ENCODE peak calls at places on chromosomes 1 and 21, in six cellular contexts. I, T, H, K, D and S are unnamed samples. For H3K9me3, the result is how much of the 10 kb centered on the place peaks cover.

GRCh38 chr1:113031060-113031933 is 41.7 kb upstream of the LRIG2 start:
- DNase-seq in I (no peak), T (no peak), D (no peak), K (no peak), H (no peak), S (no peak)

GRCh38 chr1:85224734-85225623 is 24.2 kb upstream of the SYDE2 start:
- DNase-seq in K (peak), D (no peak), H (no peak), T (no peak), I (no peak), S (no peak)

GRCh38 chr1:929712-930632 is 6.2 kb downstream of the SAMD11 start:
- DNase-seq in K (no peak), H (no peak), D (no peak), I (no peak), T (no peak), S (no peak)

GRCh38 chr1:181674617-181675016 is 191.3 kb downstream of the CACNA1E start:
- DNase-seq in H (no peak), D (no peak), I (no peak), K (no peak), T (no peak), S (no peak)

GRCh38 chr1:41862411-41863221 is 56.1 kb downstream of the HIVEP3 start:
- DNase-seq in H (no peak), K (no peak), I (no peak), T (peak), D (no peak), S (no peak)

GRCh38 chr1:37038079-37038702 is 3.9 kb upstream of the GRIK3 start:
- DNase-seq in T (no peak), I (no peak), D (peak), H (no peak), K (no peak), S (no peak)

GRCh38 chr1:153928776-153929432 is 6.1 kb upstream of the GATAD2B start:
- DNase-seq in H (no peak), T (no peak), D (peak), I (no peak), K (no peak), S (no peak)

GRCh38 chr1:160675641-160676410 is 29.0 kb upstream of the SLAMF1 start:
- DNase-seq in H (peak), D (peak), K (peak), T (peak), I (peak), S (peak)

GRCh38 chr1:160193832-160194736 is 3.7 kb downstream of the CASQ1 start:
- DNase-seq in I (no peak), D (no peak), H (no peak), K (no peak), T (no peak), S (no peak)

GRCh38 chr1:42765832-42766722 is 751 bp downstream of the P3H1 start:
- DNase-seq in D (peak), T (peak), K (no peak), I (peak), H (peak), S (no peak)

GRCh38 chr1:16719571-16720402 is 20.5 kb upstream of the RNU1-4 start:
- DNase-seq in K (peak), I (no peak), D (no peak), T (no peak), H (no peak), S (no peak)

GRCh38 chr1:20753589-20753988 is 21.1 kb upstream of the SH2D5 start:
- DNase-seq in D (no peak), T (peak), I (no peak), H (no peak), K (no peak), S (no peak)

GRCh38 chr1:18684306-18684705 is 53.7 kb downstream of the PAX7 start:
- DNase-seq in K (no peak), I (no peak), D (no peak), H (no peak), T (no peak), S (no peak)

DNA sequence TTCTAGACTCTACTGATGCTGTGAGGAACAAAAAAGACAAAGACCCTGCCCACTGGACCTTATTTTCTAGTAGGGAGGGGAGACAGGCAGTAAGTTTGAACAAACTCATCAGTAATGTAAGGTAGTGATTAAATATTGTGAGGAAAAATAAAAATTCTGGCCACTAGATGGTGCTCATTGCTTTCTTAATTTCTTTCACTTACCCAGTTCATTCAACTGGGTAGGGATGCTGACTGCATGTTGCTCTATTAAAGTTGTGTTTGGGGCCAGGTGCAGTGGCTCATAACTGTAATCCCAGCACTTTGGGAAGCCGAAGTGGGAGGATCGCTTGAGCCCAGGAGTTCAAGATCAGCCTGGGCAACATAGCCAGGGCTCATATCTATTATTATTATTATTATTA is 6.3 kb upstream of the KYAT3 start:
- DNase-seq in I (no peak), K (no peak), H (no peak), T (peak), D (peak), S (no peak)
- TF ChIP-seq CTCF in I (peak), K (peak), H (peak), T (peak), D (no peak), S (peak)

DNA sequence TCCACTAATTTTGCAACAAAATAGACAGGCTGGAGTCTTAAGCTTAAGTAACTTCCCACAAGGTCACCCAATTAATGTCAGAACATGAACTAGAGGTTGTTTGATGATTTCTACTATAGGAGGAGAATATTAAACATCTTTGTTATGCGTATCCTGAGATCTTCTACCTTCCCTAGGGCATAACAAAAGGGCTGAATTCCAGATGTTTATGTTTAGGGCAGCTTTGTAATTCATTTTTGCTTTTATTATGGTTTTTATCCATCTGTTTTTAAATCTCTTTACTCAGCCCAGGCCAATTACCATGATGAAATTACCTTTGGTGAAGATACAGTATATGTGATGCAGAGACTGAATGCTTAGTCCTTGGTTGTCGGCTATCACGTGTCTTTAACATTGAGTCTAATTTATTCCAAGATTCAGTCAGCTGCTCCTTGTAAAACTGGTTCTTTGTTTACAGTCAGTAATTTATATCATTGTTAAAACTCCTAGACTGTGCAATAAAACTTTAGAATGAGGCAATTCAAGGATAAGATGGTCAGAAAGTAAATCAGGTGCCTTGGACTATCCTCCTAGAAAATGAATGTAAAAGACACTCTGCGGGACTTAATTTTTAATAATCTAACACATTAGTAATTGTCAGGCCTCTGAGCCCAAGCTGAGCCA is 176.9 kb downstream of the CTH start:
- DNase-seq in H (no peak), D (no peak), I (no peak), T (no peak), K (no peak), S (no peak)
- H3K9me3 ChIP-seq in H (under half), D (under half), I (under half), T (under half), K (under half), S (under half)

DNA sequence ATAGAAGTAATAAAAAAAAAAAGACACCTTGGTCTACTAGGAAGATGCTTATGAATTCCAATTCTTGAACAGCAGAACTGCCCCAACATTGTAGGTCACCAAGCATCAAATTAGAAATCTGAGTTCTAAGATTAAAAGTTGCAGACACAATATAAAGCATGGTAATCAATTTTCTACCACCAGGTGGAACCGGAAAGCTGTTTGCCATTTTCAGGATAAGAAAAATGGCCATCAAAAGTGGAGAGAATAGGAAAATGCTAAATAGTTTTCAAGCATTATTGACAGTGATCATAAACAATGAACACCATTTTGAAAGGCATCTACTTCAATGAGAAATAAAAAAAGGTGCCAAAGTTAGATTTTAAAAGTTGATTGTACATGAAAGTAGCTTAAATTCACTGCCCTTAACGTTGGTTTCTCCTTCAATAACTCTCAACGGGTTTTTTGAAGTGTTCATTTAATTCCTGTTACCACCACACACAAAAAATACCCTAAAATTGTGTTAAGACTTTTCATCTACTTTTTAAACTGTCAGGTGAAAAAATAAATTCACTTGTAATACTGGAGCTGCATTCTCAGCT is 252.9 kb downstream of the KCNT2 start:
- DNase-seq in I (no peak), D (no peak), K (no peak), H (no peak), T (peak), S (no peak)
- TF ChIP-seq CTCF in I (no peak), D (peak), K (peak), H (peak), T (peak), S (no peak)

GRCh38 chr1:106600626-106601025 is 455.8 kb upstream of the PRMT6 start:
- DNase-seq in D (no peak), T (no peak), K (no peak), I (no peak), H (no peak), S (no peak)
- H3K9me3 ChIP-seq in D (under half), T (under half), K (under half), I (under half), H (under half), S (under half)

GRCh38 chr1:116878804-116879477 is 30.8 kb upstream of the PTGFRN start:
- DNase-seq in T (peak), K (peak), H (no peak), I (no peak), D (peak), S (peak)
- TF ChIP-seq CTCF in T (no peak), K (no peak), H (no peak), I (no peak), D (peak), S (no peak)

GRCh38 chr21:22490044-22490443 is 1491.8 kb downstream of the NCAM2 start:
- DNase-seq in T (no peak), K (no peak), D (no peak), H (no peak), I (no peak), S (no peak)
- H3K9me3 ChIP-seq in T (under half), K (under half), D (under half), H (under half), I (under half), S (under half)

GRCh38 chr21:43208561-43209332 is 39.9 kb downstream of the CRYAA start:
- DNase-seq in D (no peak), T (no peak), K (no peak), H (no peak), I (no peak), S (peak)

GRCh38 chr21:43207868-43208267 is 39.1 kb downstream of the CRYAA start:
- DNase-seq in H (no peak), K (no peak), I (no peak), D (no peak), T (no peak), S (no peak)

GRCh38 chr21:43209575-43210453 is 41.0 kb downstream of the CRYAA start:
- DNase-seq in D (peak), T (peak), H (no peak), K (no peak), I (no peak), S (no peak)

GRCh38 chr21:43210454-43211084 is 41.8 kb downstream of the CRYAA start:
- DNase-seq in D (no peak), H (no peak), K (no peak), T (no peak), I (no peak), S (no peak)

DNA sequence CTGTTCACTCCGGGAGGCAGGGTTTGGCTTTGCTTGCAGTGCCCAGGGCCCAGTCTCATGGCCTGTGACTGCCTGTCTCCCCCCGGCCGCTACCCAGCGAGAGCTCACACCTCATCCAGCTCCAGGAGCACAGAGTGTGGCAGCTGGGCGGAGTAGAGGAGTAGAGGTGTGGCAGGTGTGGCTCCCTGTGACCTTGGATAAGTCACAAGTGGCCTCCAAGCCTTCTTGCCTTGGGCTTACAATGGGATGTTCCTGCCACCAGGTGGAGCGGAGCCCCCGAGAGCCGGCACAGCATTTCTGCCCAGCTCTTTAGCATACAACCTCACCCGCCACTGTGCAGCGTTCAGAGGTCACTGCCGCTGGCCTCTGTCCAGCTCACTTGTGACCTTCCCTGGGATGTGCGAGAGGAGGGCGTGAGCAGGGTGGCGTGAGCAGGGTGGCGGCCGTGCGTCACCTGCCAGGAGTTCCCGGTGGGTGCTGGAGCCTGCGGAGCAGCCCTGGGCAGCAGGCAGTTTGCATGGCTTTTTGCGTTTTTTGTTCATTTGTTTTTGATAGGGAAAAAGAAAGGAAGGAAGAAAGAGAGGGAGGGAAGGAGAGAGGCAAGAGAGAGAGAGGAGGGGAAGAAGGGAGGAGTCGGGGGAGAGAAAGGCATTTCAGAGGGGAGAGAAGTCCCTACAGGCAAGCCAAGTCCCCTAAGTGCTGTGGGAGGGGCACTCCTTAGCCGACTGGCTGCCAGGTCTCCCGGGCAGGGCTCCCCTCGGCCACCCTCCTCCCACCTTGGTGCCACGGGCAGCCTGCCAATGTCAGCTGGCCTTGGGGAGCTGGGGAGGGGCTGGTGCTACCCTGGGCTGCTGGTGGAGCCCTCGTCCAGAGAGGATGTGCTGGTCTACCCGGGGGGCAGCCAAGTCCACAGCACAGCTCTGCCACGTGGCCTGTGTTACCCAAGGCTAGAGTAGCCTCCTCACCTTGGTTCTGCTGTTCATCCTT is 42.6 kb downstream of the CRYAA start:
- DNase-seq in H (no peak), I (no peak), T (no peak), D (peak), K (peak), S (peak)
- TF ChIP-seq CTCF in H (peak), I (no peak), T (no peak), D (peak), K (peak), S (no peak)

GRCh38 chr1:248670003-248670402 is 14.7 kb upstream of the OR2T27 start:
- DNase-seq in T (peak), I (no peak), K (no peak), H (no peak), D (no peak), S (no peak)
- H3K9me3 ChIP-seq in T (under half), I (under half), K (under half), H (under half), D (under half), S (under half)